ENCODE peak calls at places on chromosomes 1 and 21, in four cellular contexts. X, A, Q and U are unnamed samples.
A peak's percentile ranks its signal among the peaks of the same experiment; 100 is the strongest.

GRCh38 chr1:94299627-94300552 is 62.5 kb upstream of the ARHGAP29 start:
- DNase-seq in X (peak; percentile 85), A (no peak), Q (peak; percentile 49), U (peak; percentile 83)

GRCh38 chr21:45830720-45831366 is 150.7 kb upstream of the COL6A1 start:
- DNase-seq in X (no peak), A (no peak), Q (no peak), U (no peak)

GRCh38 chr21:30552782-30553181 is 8.3 kb downstream of the KRTAP19-7 start:
- DNase-seq in X (no peak), A (no peak), Q (no peak), U (no peak)

GRCh38 chr1:227939791-227940771 is 7.7 kb downstream of the WNT9A start:
- DNase-seq in X (no peak), A (no peak), Q (no peak), U (no peak)

GRCh38 chr21:15121655-15122120 is 56.9 kb upstream of the NRIP1 start:
- DNase-seq in X (peak; percentile 58), A (no peak), Q (peak; percentile 47), U (peak; percentile 51)

GRCh38 chr1:221316491-221317056 is 425.3 kb downstream of the DUSP10 start:
- DNase-seq in X (peak; percentile 26), A (no peak), Q (peak; percentile 55), U (peak; percentile 19)

GRCh38 chr1:18299441-18300338 is 181.0 kb upstream of the KLHDC7A start:
- DNase-seq in X (no peak), A (peak; percentile 83), Q (no peak), U (no peak)

GRCh38 chr21:44421901-44422840 is 33.1 kb upstream of the LRRC3 start:
- DNase-seq in X (no peak), A (no peak), Q (no peak), U (no peak)

GRCh38 chr21:41953831-41954653 is at the start of gene C2CD2:
- DNase-seq in X (peak; percentile 76), A (no peak), Q (peak; percentile 73), U (peak; percentile 58)

GRCh38 chr21:30234643-30235042 is 18.7 kb upstream of the CLDN8 start:
- DNase-seq in X (no peak), A (no peak), Q (no peak), U (no peak)

GRCh38 chr1:92996131-92996463 is 34.8 kb upstream of the DIPK1A start:
- DNase-seq in X (no peak), A (no peak), Q (no peak), U (no peak)

GRCh38 chr21:17931080-17931479 is 111.9 kb upstream of the C21orf91 start:
- DNase-seq in X (no peak), A (peak; percentile 72), Q (no peak), U (no peak)

GRCh38 chr21:33980276-33980916 is 64.8 kb upstream of the ATP5PO start:
- DNase-seq in X (no peak), A (no peak), Q (no peak), U (no peak)

GRCh38 chr1:226457307-226457712 is 49.4 kb upstream of the PARP1 start:
- DNase-seq in X (no peak), A (peak; percentile 89), Q (no peak), U (no peak)

GRCh38 chr1:27391511-27392095 is 819 bp upstream of the GPR3 start:
- DNase-seq in X (peak; percentile 66), A (peak; percentile 85), Q (peak; percentile 57), U (peak; percentile 56)

GRCh38 chr1:211236633-211237321 is 22.4 kb upstream of the RCOR3 start:
- DNase-seq in X (peak; percentile 36), A (no peak), Q (peak; percentile 17), U (peak; percentile 36)

GRCh38 chr1:245283001-245283400 is 128.2 kb downstream of the KIF26B start:
- DNase-seq in X (no peak), A (no peak), Q (no peak), U (no peak)

GRCh38 chr1:15919316-15919715 is 56.6 kb downstream of the ZBTB17 start:
- DNase-seq in X (peak; percentile 95), A (no peak), Q (peak; percentile 84), U (peak; percentile 94)

GRCh38 chr1:117171900-117172501 is 38.7 kb downstream of the VTCN1 start:
- DNase-seq in X (peak; percentile 95), A (no peak), Q (peak; percentile 60), U (peak; percentile 94)

GRCh38 chr1:234889643-234890042 is 239.0 kb downstream of the TOMM20 start:
- DNase-seq in X (no peak), A (no peak), Q (no peak), U (no peak)

GRCh38 chr1:22204989-22205913 is 62.4 kb upstream of the WNT4 start:
- DNase-seq in X (no peak), A (no peak), Q (no peak), U (no peak)
- H4K20me1 ChIP-seq in X (no peaks in the 10 kb centered on the region), A (no peaks in the 10 kb centered on the region), Q (no peaks in the 10 kb centered on the region), U (no peaks in the 10 kb centered on the region)

DNA sequence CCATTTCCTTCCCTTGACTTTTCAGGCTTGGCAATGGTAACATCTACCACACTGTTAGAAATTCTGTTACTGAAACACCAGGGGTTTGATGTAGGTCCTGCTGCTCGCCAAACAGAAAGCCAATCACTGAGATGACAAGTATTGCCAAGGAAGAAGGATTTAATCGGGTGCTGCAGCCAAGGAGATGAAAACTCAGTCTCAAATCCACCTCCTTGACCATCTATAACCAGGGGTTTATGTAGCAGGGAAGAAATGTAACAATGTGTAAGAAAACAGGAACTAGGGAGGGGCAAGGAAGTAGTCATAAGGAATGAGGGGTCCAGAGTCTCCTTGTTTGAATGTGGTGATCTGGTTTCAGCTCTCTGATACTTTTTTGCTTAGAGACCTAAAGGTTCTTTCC is 25.4 kb downstream of the PLA2G2A start:
- DNase-seq in X (no peak), A (no peak), Q (no peak), U (no peak)
- H3K27me3 ChIP-seq in X (peaks cover 16% of the 10 kb centered on the region), A (peaks cover 6% of the 10 kb centered on the region), Q (peaks cover 18% of the 10 kb centered on the region), U (peaks cover 13% of the 10 kb centered on the region)

DNA sequence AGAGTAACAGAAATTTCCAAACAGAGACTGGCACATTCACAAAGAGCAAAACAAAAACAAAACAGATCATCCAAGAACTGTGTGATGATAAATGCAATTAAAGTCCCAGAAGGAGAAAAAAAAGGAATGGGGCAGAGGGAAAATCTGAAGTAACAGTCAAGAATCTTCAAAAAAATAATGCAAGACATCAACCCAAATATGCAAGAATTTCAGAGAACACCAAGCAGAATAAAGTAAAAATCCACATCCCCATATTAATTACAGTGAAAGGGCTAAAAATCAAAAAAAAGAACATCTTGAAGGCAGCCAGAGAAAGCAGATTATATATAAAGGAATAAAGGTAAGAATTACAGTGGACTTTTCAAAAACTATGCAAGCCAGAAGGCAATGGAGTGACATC is 67.1 kb downstream of the FOXJ3 start:
- DNase-seq in X (no peak), A (no peak), Q (no peak), U (no peak)
- H4K20me1 ChIP-seq in X (no peaks in the 10 kb centered on the region), A (peaks cover 33% of the 10 kb centered on the region), Q (peaks cover 19% of the 10 kb centered on the region), U (peaks cover 78% of the 10 kb centered on the region)

DNA sequence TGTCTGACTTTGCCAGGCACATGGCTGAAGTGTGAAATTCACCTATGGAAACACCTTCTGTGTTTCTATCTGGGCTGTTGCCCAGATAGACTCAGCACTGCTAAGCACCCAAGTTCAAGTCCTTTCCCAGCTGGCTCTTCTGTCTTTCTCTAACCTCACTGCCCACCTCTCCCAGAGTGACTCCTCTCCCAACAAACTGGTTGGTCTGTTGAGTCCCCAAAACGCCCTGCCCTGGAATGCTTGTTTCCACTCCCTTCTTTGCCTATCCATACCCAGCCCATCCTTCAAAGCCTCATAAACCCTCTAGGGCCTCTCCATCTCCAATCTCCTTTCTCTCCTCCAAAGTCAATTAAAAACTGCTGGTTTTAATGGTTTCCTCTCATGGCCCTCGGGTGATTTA is 15.6 kb downstream of the PLXNA2 start:
- DNase-seq in X (no peak), A (no peak), Q (no peak), U (no peak)
- H3K27me3 ChIP-seq in X (no peaks in the 10 kb centered on the region), A (no peaks in the 10 kb centered on the region), Q (no peaks in the 10 kb centered on the region), U (no peaks in the 10 kb centered on the region)

DNA sequence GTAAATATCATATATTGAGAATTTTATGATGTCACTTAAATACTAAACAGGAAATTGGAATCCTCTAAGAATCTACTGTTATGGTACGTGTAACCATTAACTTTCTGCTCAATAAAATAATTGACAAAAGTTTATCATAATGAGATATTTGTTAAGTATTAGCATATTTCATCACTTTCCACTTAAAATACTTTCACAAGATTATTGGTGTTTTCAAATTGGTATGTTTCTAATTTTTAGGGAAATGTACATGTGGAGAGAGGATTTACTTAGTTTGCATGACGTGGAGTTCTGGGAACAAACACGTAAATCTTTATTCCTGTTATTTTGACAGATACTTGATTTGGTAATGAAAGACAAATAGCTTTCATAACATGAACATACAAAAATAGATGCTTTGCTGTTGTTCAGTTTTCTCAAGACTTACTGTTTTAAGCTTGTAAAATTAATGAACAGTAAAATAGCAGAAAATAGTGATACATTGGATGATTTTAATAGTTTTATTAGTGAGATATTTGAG is 1.6 kb downstream of the SRSF11 start:
- DNase-seq in X (no peak), A (no peak), Q (no peak), U (no peak)
- H4K20me1 ChIP-seq in X (peaks cover 4% of the 10 kb centered on the region), A (peaks cover 47% of the 10 kb centered on the region), Q (peaks cover 38% of the 10 kb centered on the region), U (peaks cover 46% of the 10 kb centered on the region)

GRCh38 chr1:22137006-22137720 is 5.7 kb downstream of the WNT4 start:
- DNase-seq in X (peak; percentile 15), A (no peak), Q (peak; percentile 16), U (no peak)
- H3K27me3 ChIP-seq in X (peaks cover 24% of the 10 kb centered on the region), A (no peaks in the 10 kb centered on the region), Q (peaks cover 49% of the 10 kb centered on the region), U (peaks cover 30% of the 10 kb centered on the region)

GRCh38 chr1:222384536-222384935 is 163.4 kb downstream of the HHIPL2 start:
- DNase-seq in X (no peak), A (no peak), Q (no peak), U (no peak)
- H4K20me1 ChIP-seq in X (no peaks in the 10 kb centered on the region), A (no peaks in the 10 kb centered on the region), Q (no peaks in the 10 kb centered on the region), U (no peaks in the 10 kb centered on the region)